ENCODE peak calls at places on chromosome 5, in five cellular contexts. One of them, this sample, is unnamed.

GRCh38 chr5:178839319-178839704 is 20.4 kb upstream of the ZNF354B start:
- DNase-seq in activated gamma-delta T cell treated with Interleukin-2 at 50 U/mL for 16 hours: peak
- DNase-seq in HFF-Myc: no peak
- DNase-seq in mesendoderm: peak
- DNase-seq in GM13977: no peak
- DNase-seq in this sample: no peak

GRCh38 chr5:60287174-60287771 is 393.7 kb upstream of the PDE4D start:
- DNase-seq in HFF-Myc: peak
- DNase-seq in activated gamma-delta T cell treated with Interleukin-2 at 50 U/mL for 16 hours: no peak
- DNase-seq in mesendoderm: peak
- DNase-seq in GM13977: peak
- DNase-seq in this sample: peak

GRCh38 chr5:106314221-106314824 is 1356.4 kb downstream of the EFNA5 start:
- DNase-seq in GM13977: no peak
- DNase-seq in activated gamma-delta T cell treated with Interleukin-2 at 50 U/mL for 16 hours: no peak
- DNase-seq in mesendoderm: no peak
- DNase-seq in HFF-Myc: no peak
- DNase-seq in this sample: no peak

GRCh38 chr5:174571662-174572397 is 152.6 kb upstream of the MSX2 start:
- DNase-seq in GM13977: no peak
- DNase-seq in activated gamma-delta T cell treated with Interleukin-2 at 50 U/mL for 16 hours: no peak
- DNase-seq in mesendoderm: peak
- DNase-seq in HFF-Myc: peak
- DNase-seq in this sample: peak

GRCh38 chr5:133049726-133050048 is 2.1 kb upstream of the HSPA4 start:
- DNase-seq in HFF-Myc: no peak
- DNase-seq in activated gamma-delta T cell treated with Interleukin-2 at 50 U/mL for 16 hours: no peak
- DNase-seq in GM13977: no peak
- DNase-seq in mesendoderm: no peak
- DNase-seq in this sample: no peak

GRCh38 chr5:139745121-139745799 is 50.3 kb upstream of the PSD2 start:
- DNase-seq in mesendoderm: peak
- DNase-seq in HFF-Myc: no peak
- DNase-seq in GM13977: no peak
- DNase-seq in activated gamma-delta T cell treated with Interleukin-2 at 50 U/mL for 16 hours: no peak
- DNase-seq in this sample: no peak

GRCh38 chr5:178489281-178489976 is 100.8 kb downstream of the COL23A1 start:
- DNase-seq in GM13977: no peak
- DNase-seq in HFF-Myc: no peak
- DNase-seq in activated gamma-delta T cell treated with Interleukin-2 at 50 U/mL for 16 hours: no peak
- DNase-seq in mesendoderm: no peak
- DNase-seq in this sample: no peak

GRCh38 chr5:166430491-166431319 is 1860.7 kb upstream of the WWC1 start:
- DNase-seq in mesendoderm: peak
- DNase-seq in HFF-Myc: no peak
- DNase-seq in GM13977: no peak
- DNase-seq in activated gamma-delta T cell treated with Interleukin-2 at 50 U/mL for 16 hours: no peak
- DNase-seq in this sample: no peak

GRCh38 chr5:17619353-17619752 is 9.2 kb downstream of the TAF11L12 start:
- DNase-seq in GM13977: no peak
- DNase-seq in activated gamma-delta T cell treated with Interleukin-2 at 50 U/mL for 16 hours: no peak
- DNase-seq in mesendoderm: no peak
- DNase-seq in HFF-Myc: no peak
- DNase-seq in this sample: no peak

GRCh38 chr5:135448071-135448704 is 1.0 kb upstream of the DCANP1 start:
- DNase-seq in mesendoderm: peak
- DNase-seq in activated gamma-delta T cell treated with Interleukin-2 at 50 U/mL for 16 hours: no peak
- DNase-seq in GM13977: no peak
- DNase-seq in HFF-Myc: no peak
- DNase-seq in this sample: no peak

GRCh38 chr5:167720201-167720600 is 571.2 kb upstream of the WWC1 start:
- DNase-seq in activated gamma-delta T cell treated with Interleukin-2 at 50 U/mL for 16 hours: no peak
- DNase-seq in GM13977: no peak
- DNase-seq in mesendoderm: no peak
- DNase-seq in HFF-Myc: no peak
- DNase-seq in this sample: no peak

GRCh38 chr5:7592910-7593309 is 197.0 kb downstream of the ADCY2 start:
- DNase-seq in HFF-Myc: no peak
- DNase-seq in activated gamma-delta T cell treated with Interleukin-2 at 50 U/mL for 16 hours: no peak
- DNase-seq in GM13977: no peak
- DNase-seq in mesendoderm: peak
- DNase-seq in this sample: no peak

GRCh38 chr5:94691947-94692346 is 73.5 kb downstream of the SLF1 start:
- DNase-seq in activated gamma-delta T cell treated with Interleukin-2 at 50 U/mL for 16 hours: no peak
- DNase-seq in GM13977: no peak
- DNase-seq in mesendoderm: no peak
- DNase-seq in HFF-Myc: no peak
- DNase-seq in this sample: no peak

GRCh38 chr5:36147681-36148080 is 4.0 kb downstream of the LMBRD2 start:
- DNase-seq in mesendoderm: no peak
- DNase-seq in activated gamma-delta T cell treated with Interleukin-2 at 50 U/mL for 16 hours: no peak
- DNase-seq in GM13977: no peak
- DNase-seq in HFF-Myc: no peak
- DNase-seq in this sample: no peak

GRCh38 chr5:58497956-58498942 is 7.0 kb downstream of the GAPT start:
- DNase-seq in mesendoderm: peak
- DNase-seq in activated gamma-delta T cell treated with Interleukin-2 at 50 U/mL for 16 hours: no peak
- DNase-seq in HFF-Myc: peak
- DNase-seq in GM13977: no peak
- DNase-seq in this sample: peak

GRCh38 chr5:57181151-57181550 is 7.3 kb downstream of the GPBP1 start:
- DNase-seq in HFF-Myc: no peak
- DNase-seq in GM13977: no peak
- DNase-seq in activated gamma-delta T cell treated with Interleukin-2 at 50 U/mL for 16 hours: no peak
- DNase-seq in mesendoderm: no peak
- DNase-seq in this sample: no peak

GRCh38 chr5:181149806-181150733 is 2.7 kb downstream of the OR2V2 start:
- DNase-seq in GM13977: no peak
- DNase-seq in HFF-Myc: no peak
- DNase-seq in activated gamma-delta T cell treated with Interleukin-2 at 50 U/mL for 16 hours: no peak
- DNase-seq in mesendoderm: no peak
- DNase-seq in this sample: no peak

This sample was measured in SK-N-MC.